ENCODE peak calls at places on chromosomes 11 and 22, in eight cellular contexts. I, Q, D, Z, T, L, H and S are unnamed samples.

GRCh38 chr11:113153847-113154246 is 160.5 kb upstream of the TTC12 start:
- DNase-seq in I (no peak), Q (no peak), D (no peak), Z (peak), T (no peak), L (no peak), H (no peak), S (no peak)

GRCh38 chr11:88799749-88800500 is 265.9 kb downstream of the GRM5 start:
- DNase-seq in I (no peak), Q (no peak), D (no peak), Z (no peak), T (peak), L (no peak), H (no peak), S (peak)

GRCh38 chr11:69599502-69599901 is 41.5 kb upstream of the CCND1 start:
- DNase-seq in I (no peak), Q (peak), D (no peak), Z (no peak), T (no peak), L (no peak), H (no peak), S (no peak)

GRCh38 chr11:7690648-7691047 is 15.6 kb downstream of the OVCH2 start:
- DNase-seq in I (no peak), Q (peak), D (no peak), Z (no peak), T (no peak), L (no peak), H (no peak), S (peak)

GRCh38 chr11:107184936-107185335 is 166.7 kb upstream of the GUCY1A2 start:
- DNase-seq in I (no peak), Q (no peak), D (no peak), Z (no peak), T (peak), L (no peak), H (no peak), S (no peak)

GRCh38 chr11:61954106-61955030 is 4.2 kb downstream of the BEST1 start:
- DNase-seq in I (no peak), Q (peak), D (no peak), Z (no peak), T (no peak), L (no peak), H (no peak), S (no peak)

GRCh38 chr11:68498903-68499883 is 38.6 kb downstream of the PPP6R3 start:
- DNase-seq in I (no peak), Q (no peak), D (no peak), Z (no peak), T (no peak), L (no peak), H (no peak), S (no peak)

GRCh38 chr22:37026325-37026724 is 6.8 kb downstream of the MPST start:
- DNase-seq in I (no peak), Q (no peak), D (no peak), Z (no peak), T (peak), L (no peak), H (no peak), S (no peak)

GRCh38 chr22:37930270-37930951 is 23.0 kb downstream of the C22orf23 start:
- DNase-seq in I (no peak), Q (peak), D (no peak), Z (peak), T (no peak), L (no peak), H (no peak), S (peak)

GRCh38 chr11:75524576-75525432 is 937 bp downstream of the GDPD5 start:
- DNase-seq in I (no peak), Q (peak), D (peak), Z (no peak), T (no peak), L (peak), H (peak), S (no peak)

GRCh38 chr11:36774603-36775002 is 176.6 kb upstream of the RAG2 start:
- DNase-seq in I (no peak), Q (peak), D (no peak), Z (peak), T (no peak), L (no peak), H (no peak), S (no peak)

GRCh38 chr22:39205344-39206021 is 39.3 kb downstream of the PDGFB start:
- DNase-seq in I (peak), Q (peak), D (peak), Z (peak), T (no peak), L (no peak), H (no peak), S (no peak)

GRCh38 chr11:29310016-29310415 is 706.8 kb downstream of the KCNA4 start:
- DNase-seq in I (no peak), Q (peak), D (no peak), Z (peak), T (no peak), L (no peak), H (no peak), S (no peak)

GRCh38 chr22:19115628-19116027 is 6.6 kb downstream of the DGCR2 start:
- DNase-seq in I (no peak), Q (peak), D (no peak), Z (peak), T (peak), L (no peak), H (no peak), S (peak)

GRCh38 chr11:68049509-68050370 is 10.9 kb downstream of the TCIRG1 start:
- DNase-seq in I (no peak), Q (no peak), D (no peak), Z (no peak), T (no peak), L (no peak), H (no peak), S (no peak)

GRCh38 chr11:111521132-111521531 is 6.6 kb downstream of the HOATZ start:
- DNase-seq in I (no peak), Q (peak), D (no peak), Z (no peak), T (no peak), L (no peak), H (no peak), S (no peak)

GRCh38 chr11:105389952-105390351 is 219.9 kb upstream of the GRIA4 start:
- DNase-seq in I (no peak), Q (no peak), D (no peak), Z (no peak), T (no peak), L (no peak), H (no peak), S (no peak)

GRCh38 chr11:46668480-46669085 is 31.8 kb downstream of the ARHGAP1 start:
- DNase-seq in I (no peak), Q (no peak), D (no peak), Z (no peak), T (no peak), L (no peak), H (no peak), S (no peak)

GRCh38 chr11:69076129-69076791 is 27.5 kb downstream of the TPCN2 start:
- DNase-seq in I (no peak), Q (peak), D (no peak), Z (peak), T (no peak), L (no peak), H (no peak), S (no peak)

GRCh38 chr11:12286606-12287005 is 90.8 kb upstream of the PARVA start:
- DNase-seq in I (no peak), Q (no peak), D (no peak), Z (no peak), T (no peak), L (no peak), H (no peak), S (no peak)

GRCh38 chr11:61683961-61684869 is 4.0 kb downstream of the DAGLA start:
- DNase-seq in I (peak), Q (no peak), D (no peak), Z (no peak), T (no peak), L (peak), H (peak), S (no peak)

GRCh38 chr11:8786933-8787332 is 104.3 kb downstream of the RPL27A start:
- DNase-seq in I (no peak), Q (peak), D (no peak), Z (peak), T (no peak), L (no peak), H (no peak), S (no peak)

GRCh38 chr11:10599388-10600175 is 31.1 kb upstream of the LYVE1 start:
- DNase-seq in I (no peak), Q (peak), D (no peak), Z (peak), T (no peak), L (no peak), H (no peak), S (no peak)

GRCh38 chr11:72534859-72535547 is 100.7 kb upstream of the CLPB start:
- DNase-seq in I (no peak), Q (peak), D (no peak), Z (no peak), T (peak), L (no peak), H (no peak), S (no peak)

GRCh38 chr11:109547356-109548027 is 125.5 kb downstream of the C11orf87 start:
- DNase-seq in I (no peak), Q (peak), D (no peak), Z (peak), T (no peak), L (no peak), H (no peak), S (no peak)

GRCh38 chr11:34407121-34407813 is 31.5 kb upstream of the CAT start:
- DNase-seq in I (no peak), Q (no peak), D (no peak), Z (no peak), T (peak), L (no peak), H (no peak), S (peak)

GRCh38 chr11:34359548-34359891 is 1.7 kb upstream of the ABTB2 start:
- DNase-seq in I (no peak), Q (no peak), D (peak), Z (no peak), T (no peak), L (no peak), H (no peak), S (no peak)

GRCh38 chr11:112941096-112941495 is 20.1 kb upstream of the NCAM1 start:
- DNase-seq in I (no peak), Q (no peak), D (no peak), Z (no peak), T (no peak), L (no peak), H (no peak), S (no peak)

GRCh38 chr22:26825960-26826359 is 168.6 kb downstream of the MIAT start:
- DNase-seq in I (no peak), Q (no peak), D (no peak), Z (no peak), T (no peak), L (no peak), H (no peak), S (no peak)

GRCh38 chr11:83818349-83818748 is 532.2 kb upstream of the CCDC90B start:
- DNase-seq in I (no peak), Q (peak), D (no peak), Z (no peak), T (no peak), L (no peak), H (no peak), S (no peak)

GRCh38 chr11:66259225-66259624 is 9.2 kb upstream of the RAB1B start:
- DNase-seq in I (no peak), Q (no peak), D (no peak), Z (no peak), T (no peak), L (no peak), H (no peak), S (no peak)

GRCh38 chr11:1706634-1707400 is 9.8 kb downstream of the KRTAP5-6 start:
- DNase-seq in I (no peak), Q (peak), D (no peak), Z (no peak), T (no peak), L (no peak), H (no peak), S (no peak)